ENCODE peak calls at places on chromosomes 1 and 21, in five cellular contexts. J, X, N, C and H are unnamed samples.

GRCh38 chr1:28456078-28456477 is 49.8 kb upstream of the RCC1 start:
- DNase-seq in N (no peak), C (peak; percentile 26), J (no peak), X (no peak), H (no peak)

GRCh38 chr1:21762022-21762404 is 20.9 kb downstream of the USP48 start:
- DNase-seq in N (no peak), J (no peak), C (no peak), X (peak; percentile 84), H (no peak)

GRCh38 chr1:196873385-196873784 is 14.5 kb upstream of the CFHR4 start:
- DNase-seq in C (no peak), N (no peak), X (no peak), J (no peak), H (no peak)

GRCh38 chr21:38920631-38921398 is 115.1 kb downstream of the ETS2 start:
- DNase-seq in N (no peak), X (no peak), J (no peak), C (no peak), H (no peak)

GRCh38 chr1:212525479-212526110 is 83.0 kb upstream of the ATF3 start:
- DNase-seq in C (peak; percentile 16), N (no peak), X (no peak), J (no peak), H (no peak)

GRCh38 chr1:7650801-7651200 is 120.3 kb upstream of the VAMP3 start:
- DNase-seq in N (peak; percentile 14), J (no peak), C (no peak), X (no peak), H (peak; percentile 59)

GRCh38 chr1:229537894-229538293 is 20.6 kb downstream of the ABCB10 start:
- DNase-seq in X (no peak), C (no peak), N (no peak), J (no peak), H (no peak)

GRCh38 chr21:42189860-42190491 is 29.0 kb upstream of the ABCG1 start:
- DNase-seq in N (no peak), X (no peak), J (no peak), C (no peak), H (no peak)

GRCh38 chr1:180781718-180782117 is 131.0 kb upstream of the KIAA1614 start:
- DNase-seq in X (no peak), C (no peak), N (no peak), J (no peak), H (no peak)

GRCh38 chr1:28099050-28099769 is 10.8 kb upstream of the EYA3 start:
- DNase-seq in N (no peak), J (peak; percentile 28), X (no peak), C (no peak), H (no peak)

GRCh38 chr1:24551910-24552571 is 3.8 kb upstream of the NCMAP start:
- DNase-seq in X (no peak), J (no peak), N (peak; percentile 98), C (no peak), H (peak; percentile 29)

GRCh38 chr21:45288441-45288841 is 746 bp upstream of the POFUT2 start:
- DNase-seq in N (no peak), J (no peak), X (no peak), C (no peak), H (peak; percentile 46)

GRCh38 chr1:9573723-9574122 is 15.0 kb upstream of the TMEM201 start:
- DNase-seq in C (no peak), J (no peak), X (no peak), N (no peak), H (peak; percentile 67)

GRCh38 chr1:228009828-228010775 is 3.3 kb downstream of the WNT3A start:
- DNase-seq in J (no peak), N (no peak), X (peak; percentile 13), C (no peak), H (no peak)

GRCh38 chr1:113326976-113327375 is 63.3 kb upstream of the MAGI3 start:
- DNase-seq in J (no peak), X (no peak), C (no peak), N (no peak), H (no peak)

GRCh38 chr1:11339346-11340247 is 66.6 kb downstream of the UBIAD1 start:
- DNase-seq in J (no peak), N (no peak), C (peak; percentile 49), X (no peak), H (peak; percentile 69)

GRCh38 chr1:26145960-26146294 is 13.0 kb upstream of the FAM110D start:
- DNase-seq in X (no peak), C (no peak), N (no peak), J (no peak), H (no peak)

GRCh38 chr1:26169669-26170471 is at the start of gene ZNF593:
- DNase-seq in C (peak; percentile 97), J (peak; percentile 96), X (peak; percentile 61), N (peak; percentile 80), H (peak; percentile 93)

GRCh38 chr1:13702425-13703127 is 2.6 kb downstream of the PRDM2 start:
- DNase-seq in N (no peak), J (no peak), C (no peak), X (peak; percentile 89), H (no peak)

GRCh38 chr1:51525295-51525694 is 6.2 kb upstream of the EPS15 start:
- DNase-seq in C (no peak), X (no peak), J (no peak), N (no peak), H (no peak)

GRCh38 chr1:8031176-8031785 is 5.2 kb upstream of the ERRFI1 start:
- DNase-seq in N (no peak), X (no peak), C (peak; percentile 38), J (no peak), H (peak; percentile 49)

GRCh38 chr21:42358937-42359336 is 7.4 kb downstream of the TFF1 start:
- DNase-seq in X (no peak), C (peak; percentile 50), J (no peak), N (no peak), H (peak; percentile 39)

GRCh38 chr1:88595355-88595754 is 88.7 kb upstream of the PKN2 start:
- DNase-seq in N (peak; percentile 65), X (peak; percentile 12), C (peak; percentile 35), J (no peak), H (peak; percentile 67)

GRCh38 chr21:42566524-42567180 is 53.0 kb downstream of the SLC37A1 start:
- DNase-seq in X (no peak), J (no peak), C (no peak), N (no peak), H (no peak)

GRCh38 chr21:37792046-37792445 is 124.2 kb downstream of the KCNJ6 start:
- DNase-seq in C (no peak), J (no peak), N (no peak), X (no peak), H (no peak)

GRCh38 chr1:26740023-26740422 is 44.2 kb downstream of the ARID1A start:
- DNase-seq in J (no peak), C (no peak), N (no peak), X (no peak), H (no peak)

GRCh38 chr21:31248598-31248997 is 95.5 kb downstream of the TIAM1 start:
- DNase-seq in J (no peak), X (no peak), C (no peak), N (no peak), H (no peak)

GRCh38 chr1:202810615-202811295 is at the start of gene PCAT6:
- DNase-seq in C (peak; percentile 98), J (peak; percentile 96), N (peak; percentile 88), X (peak; percentile 21), H (peak; percentile 100)

GRCh38 chr1:2973661-2974593 is 47.3 kb upstream of the ACTRT2 start:
- DNase-seq in X (no peak), N (no peak), C (no peak), J (no peak), H (no peak)

GRCh38 chr1:220796530-220796929 is 9.8 kb downstream of the MTARC1 start:
- DNase-seq in X (no peak), C (peak; percentile 25), J (no peak), N (no peak), H (no peak)

GRCh38 chr1:63861055-63861691 is 87.4 kb downstream of the ROR1 start:
- DNase-seq in J (no peak), X (no peak), C (no peak), N (no peak), H (no peak)

GRCh38 chr1:18015719-18016118 is 91.9 kb upstream of the IGSF21 start:
- DNase-seq in X (no peak), N (no peak), J (no peak), C (no peak), H (no peak)

GRCh38 chr1:66764994-66765578 is 12.8 kb downstream of the DYNLT5 start:
- DNase-seq in X (no peak), C (peak; percentile 72), N (peak; percentile 24), J (peak; percentile 49), H (peak; percentile 40)
- TF ChIP-seq CREB1 in X (no peak), C (no peak), N (no peak), J (no peak), H (no peak)

GRCh38 chr1:217372251-217372970 is 258.5 kb downstream of the GPATCH2 start:
- DNase-seq in C (no peak), X (no peak), J (peak; percentile 47), N (no peak), H (no peak)
- H3K79me2 ChIP-seq in C (no peaks in the 10 kb centered on the region), X (no peaks in the 10 kb centered on the region), J (no peaks in the 10 kb centered on the region), N (no peaks in the 10 kb centered on the region), H (no peaks in the 10 kb centered on the region)

DNA sequence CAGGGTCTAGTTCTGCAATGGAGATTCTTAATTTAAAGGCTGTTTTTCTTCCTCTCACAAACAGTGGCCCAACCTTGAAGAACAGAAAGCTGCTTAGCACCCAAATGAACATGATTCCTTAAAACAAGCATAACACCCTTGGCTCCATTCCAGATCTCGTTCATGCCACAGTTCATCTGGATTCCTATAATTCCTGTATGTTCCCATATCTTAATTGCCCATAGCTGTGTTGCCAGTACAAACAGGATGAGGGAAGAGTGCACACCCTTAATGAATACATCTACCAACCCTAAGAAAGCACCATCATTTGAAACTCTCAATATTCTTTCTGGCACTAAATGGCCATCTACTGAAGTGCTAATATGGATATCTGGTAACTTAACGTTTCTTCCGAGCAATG is 45.5 kb downstream of the TGFB2 start:
- DNase-seq in J (no peak), X (no peak), N (no peak), C (no peak), H (no peak)
- H3K27ac ChIP-seq in J (no peak overlapping the region), X (no peak overlapping the region), N (no peak overlapping the region), C (no peak overlapping the region), H (no peak overlapping the region)

GRCh38 chr1:68347415-68347814 is 102.3 kb downstream of the RPE65 start:
- DNase-seq in C (no peak), X (peak; percentile 35), J (no peak), N (no peak), H (no peak)
- TF ChIP-seq CREB1 in C (no peak), X (no peak), J (no peak), N (no peak), H (no peak)

DNA sequence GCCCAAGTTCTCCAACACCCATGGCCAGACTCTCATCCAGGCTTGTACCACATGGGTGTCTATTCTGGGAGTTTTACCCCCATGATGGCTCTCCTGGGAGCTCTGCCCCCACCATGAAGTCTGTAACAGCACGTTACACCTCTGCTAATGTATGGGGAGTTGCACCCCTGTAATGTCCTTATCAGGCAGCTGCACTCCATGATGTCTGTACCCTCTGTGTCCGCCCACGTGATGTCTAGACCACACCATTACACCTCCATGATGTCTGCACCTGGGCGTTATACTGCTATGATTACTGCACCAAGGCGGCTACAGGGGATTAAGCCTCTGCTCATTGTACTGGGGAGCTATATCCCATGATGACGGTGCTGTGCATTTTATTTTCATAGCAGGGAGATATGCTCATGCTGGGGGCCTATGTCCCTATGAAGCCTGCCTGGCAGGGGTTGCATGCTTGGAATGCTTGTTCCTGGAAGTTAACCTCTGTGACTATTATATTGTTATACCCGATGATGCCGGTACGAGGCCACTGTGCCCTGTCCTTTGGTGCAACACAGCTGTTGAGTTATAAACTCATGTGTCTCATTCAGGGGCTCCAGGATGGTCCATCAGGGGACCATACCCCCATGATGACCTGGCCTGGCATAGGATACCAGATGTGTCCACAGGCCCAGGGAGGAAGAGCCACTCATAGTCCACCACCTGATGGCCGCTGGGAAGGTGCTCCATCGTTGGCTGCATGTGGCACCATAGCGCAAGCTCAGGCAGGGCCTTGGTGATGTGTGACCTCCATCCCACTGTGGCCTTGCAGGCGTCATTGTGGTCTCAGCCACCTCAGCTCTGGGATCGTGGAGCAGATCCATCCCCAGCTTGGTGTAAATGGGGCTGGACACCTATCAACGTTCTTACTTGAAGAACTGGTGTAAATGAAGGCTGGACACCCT is 12.1 kb downstream of the PTPRF start:
- DNase-seq in C (no peak), J (no peak), N (no peak), X (no peak), H (no peak)
- H3K79me2 ChIP-seq in C (no peaks in the 10 kb centered on the region), J (peaks cover 3% of the 10 kb centered on the region), N (peaks cover 69% of the 10 kb centered on the region), X (no peaks in the 10 kb centered on the region), H (peaks cover 53% of the 10 kb centered on the region)